ENCODE peak calls at places on chromosomes 6 and 20, in six cellular contexts. F is natural killer cell, Q is kidney glomerular epithelial cell, I is NCI-H460, D is RPMI7951, U is IMR-90. V is an unnamed sample.

GRCh38 chr6:36722879-36723278 is 25.3 kb downstream of the RAB44 start:
- DNase-seq in F (no peak), Q (no peak), I (no peak), D (no peak), U (no peak), V (peak; percentile 28)

GRCh38 chr6:148296746-148297145 is 45.9 kb upstream of the SASH1 start:
- DNase-seq in F (no peak), Q (no peak), I (no peak), D (no peak), U (no peak), V (no peak)

GRCh38 chr20:49545572-49545971 is 22.4 kb downstream of the PTGIS start:
- DNase-seq in F (no peak), Q (no peak), I (no peak), D (no peak), U (no peak), V (no peak)

GRCh38 chr6:41801380-41801779 is 13.9 kb downstream of the TOMM6 start:
- DNase-seq in F (no peak), Q (peak; percentile 6), I (no peak), D (peak; percentile 7), U (peak; percentile 38), V (no peak)

GRCh38 chr6:75201901-75202672 is 3.8 kb downstream of the COL12A1 start:
- DNase-seq in F (no peak), Q (peak; percentile 6), I (no peak), D (no peak), U (peak; percentile 30), V (peak; percentile 48)

GRCh38 chr20:58447733-58448391 is 58.8 kb downstream of the VAPB start:
- DNase-seq in F (no peak), Q (peak; percentile 47), I (peak; percentile 56), D (peak; percentile 62), U (peak; percentile 58), V (no peak)

GRCh38 chr20:5316188-5317158 is at the start of gene PROKR2:
- DNase-seq in F (no peak), Q (no peak), I (no peak), D (peak; percentile 14), U (no peak), V (peak; percentile 42)

GRCh38 chr6:37965964-37966676 is 146.6 kb downstream of the ZFAND3 start:
- DNase-seq in F (no peak), Q (peak; percentile 58), I (no peak), D (peak; percentile 76), U (peak; percentile 48), V (no peak)

GRCh38 chr6:28747631-28748157 is 176.1 kb downstream of the TRIM27 start:
- DNase-seq in F (no peak), Q (peak; percentile 60), I (peak; percentile 89), D (peak; percentile 57), U (peak; percentile 84), V (no peak)

GRCh38 chr6:124430741-124431140 is 531.5 kb upstream of the RNF217 start:
- DNase-seq in F (no peak), Q (no peak), I (no peak), D (no peak), U (no peak), V (no peak)

GRCh38 chr6:6886886-6887285 is 220.9 kb upstream of the RREB1 start:
- DNase-seq in F (no peak), Q (no peak), I (no peak), D (no peak), U (no peak), V (no peak)